ENCODE peak calls at places on chromosomes 13 and 19, in nine cellular contexts. N, W, I, G, S, Y, X, L and R are unnamed samples.

GRCh38 chr13:98405107-98405571 is 171.8 kb downstream of the STK24 start:
- DNase-seq in N (no peak), W (no peak), I (no peak), G (no peak), S (no peak), Y (no peak), X (no peak), L (no peak), R (no peak)

GRCh38 chr19:43574424-43575155 is 737 bp downstream of the XRCC1 start:
- DNase-seq in N (no peak), W (peak), I (no peak), G (no peak), S (no peak), Y (no peak), X (no peak), L (no peak), R (no peak)

GRCh38 chr13:22569830-22570229 is 610.9 kb upstream of the SGCG start:
- DNase-seq in N (no peak), W (no peak), I (no peak), G (no peak), S (no peak), Y (no peak), X (no peak), L (no peak), R (no peak)

GRCh38 chr19:55080915-55081772 is 5.5 kb downstream of the EPS8L1 start:
- DNase-seq in N (peak), W (peak), I (peak), G (peak), S (peak), Y (peak), X (peak), L (peak), R (peak)

GRCh38 chr13:93751117-93751516 is 524.5 kb downstream of the GPC6 start:
- DNase-seq in N (no peak), W (no peak), I (no peak), G (no peak), S (no peak), Y (no peak), X (no peak), L (no peak), R (no peak)

GRCh38 chr19:28727133-28727834 is 485.7 kb downstream of the UQCRFS1 start:
- DNase-seq in N (no peak), W (no peak), I (peak), G (no peak), S (no peak), Y (no peak), X (no peak), L (peak), R (no peak)

GRCh38 chr19:33487901-33488817 is 33.4 kb downstream of the PEPD start:
- DNase-seq in N (no peak), W (no peak), I (no peak), G (no peak), S (no peak), Y (no peak), X (no peak), L (no peak), R (no peak)

GRCh38 chr19:18321729-18322091 is 1.2 kb downstream of the LSM4 start:
- DNase-seq in N (no peak), W (no peak), I (no peak), G (no peak), S (no peak), Y (no peak), X (no peak), L (no peak), R (no peak)

GRCh38 chr19:35949131-35949530 is 13.0 kb downstream of the LRFN3 start:
- DNase-seq in N (peak), W (no peak), I (no peak), G (no peak), S (no peak), Y (no peak), X (no peak), L (no peak), R (no peak)

GRCh38 chr13:101416181-101417042 is at the start of gene NALCN:
- DNase-seq in N (peak), W (no peak), I (no peak), G (no peak), S (no peak), Y (no peak), X (no peak), L (peak), R (no peak)

GRCh38 chr13:21741396-21741795 is 70.5 kb downstream of the FGF9 start:
- DNase-seq in N (no peak), W (no peak), I (no peak), G (no peak), S (no peak), Y (no peak), X (no peak), L (no peak), R (no peak)

GRCh38 chr19:39672473-39672872 is 16.8 kb downstream of the LGALS16 start:
- DNase-seq in N (no peak), W (no peak), I (no peak), G (no peak), S (no peak), Y (no peak), X (no peak), L (no peak), R (no peak)

GRCh38 chr13:106095919-106096318 is 439.5 kb downstream of the EFNB2 start:
- DNase-seq in N (no peak), W (no peak), I (no peak), G (no peak), S (no peak), Y (no peak), X (no peak), L (no peak), R (no peak)

GRCh38 chr19:13644648-13645047 is 119.7 kb upstream of the MRI1 start:
- DNase-seq in N (no peak), W (no peak), I (peak), G (no peak), S (no peak), Y (no peak), X (no peak), L (no peak), R (no peak)

GRCh38 chr13:35882722-35883497 is 248.3 kb downstream of the DCLK1 start:
- DNase-seq in N (no peak), W (no peak), I (no peak), G (no peak), S (no peak), Y (no peak), X (no peak), L (no peak), R (no peak)

GRCh38 chr19:45250832-45251451 is at the start of gene MARK4:
- DNase-seq in N (peak), W (peak), I (peak), G (peak), S (no peak), Y (peak), X (no peak), L (peak), R (no peak)

GRCh38 chr19:40663712-40664692 is 26.4 kb downstream of the NUMBL start:
- DNase-seq in N (peak), W (peak), I (peak), G (no peak), S (no peak), Y (no peak), X (no peak), L (no peak), R (no peak)

GRCh38 chr19:43651758-43652545 is 12.3 kb upstream of the CADM4 start:
- DNase-seq in N (peak), W (peak), I (peak), G (peak), S (no peak), Y (peak), X (peak), L (peak), R (peak)

GRCh38 chr13:26616126-26616525 is 58.6 kb downstream of the WASF3 start:
- DNase-seq in N (no peak), W (no peak), I (no peak), G (no peak), S (no peak), Y (no peak), X (no peak), L (no peak), R (no peak)

GRCh38 chr13:109700176-109700575 is 86.2 kb downstream of the IRS2 start:
- DNase-seq in N (no peak), W (peak), I (peak), G (peak), S (no peak), Y (peak), X (no peak), L (no peak), R (peak)

GRCh38 chr19:1151037-1151716 is 22.9 kb downstream of the SBNO2 start:
- DNase-seq in N (no peak), W (no peak), I (no peak), G (no peak), S (no peak), Y (no peak), X (no peak), L (no peak), R (no peak)

GRCh38 chr13:78881746-78882145 is 222.8 kb upstream of the OBI1 start:
- DNase-seq in N (no peak), W (no peak), I (no peak), G (no peak), S (no peak), Y (no peak), X (no peak), L (no peak), R (no peak)

GRCh38 chr19:58335630-58336029 is 8.8 kb downstream of the ZSCAN22 start:
- DNase-seq in N (no peak), W (no peak), I (no peak), G (no peak), S (no peak), Y (no peak), X (no peak), L (no peak), R (no peak)

GRCh38 chr19:58336820-58337219 is 10.0 kb downstream of the ZSCAN22 start:
- DNase-seq in N (no peak), W (no peak), I (no peak), G (no peak), S (no peak), Y (no peak), X (no peak), L (no peak), R (no peak)

GRCh38 chr19:58332697-58333096 is 5.9 kb downstream of the ZSCAN22 start:
- DNase-seq in N (no peak), W (no peak), I (no peak), G (no peak), S (no peak), Y (no peak), X (no peak), L (no peak), R (no peak)

GRCh38 chr19:58336216-58336615 is 9.4 kb downstream of the ZSCAN22 start:
- DNase-seq in N (no peak), W (no peak), I (no peak), G (no peak), S (no peak), Y (no peak), X (no peak), L (no peak), R (no peak)

DNA sequence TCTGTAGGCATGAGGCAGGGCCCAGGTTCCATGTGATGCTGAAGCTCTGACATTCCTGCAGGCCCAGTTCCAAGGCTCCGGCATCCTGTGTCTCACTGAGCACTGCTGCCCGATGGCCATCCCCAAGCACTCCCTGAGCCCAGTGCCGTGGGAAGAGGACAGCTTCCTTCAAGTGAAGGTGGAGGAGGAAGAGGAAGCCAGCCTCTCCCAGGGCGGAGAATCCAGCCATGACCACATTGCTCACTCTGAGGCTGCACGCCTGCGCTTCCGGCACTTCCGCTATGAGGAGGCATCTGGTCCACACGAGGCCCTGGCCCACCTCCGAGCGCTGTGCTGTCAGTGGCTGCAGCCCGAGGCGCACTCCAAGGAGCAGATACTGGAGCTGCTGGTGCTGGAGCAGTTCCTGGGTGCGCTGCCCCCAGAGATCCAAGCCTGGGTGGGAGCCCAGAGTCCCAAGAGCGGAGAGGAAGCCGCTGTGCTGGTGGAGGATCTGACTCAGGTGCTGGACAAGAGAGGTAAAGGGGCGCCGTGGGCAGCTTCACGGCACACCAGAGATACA is 8.0 kb downstream of the ZSCAN22 start:
- DNase-seq in N (no peak), W (no peak), I (no peak), G (no peak), S (no peak), Y (no peak), X (no peak), L (no peak), R (no peak)
- TF ChIP-seq CTCF in N (no peak), W (no peak), I (no peak), G (no peak), S (no peak), Y (no peak), X (no peak), L (no peak), R (no peak)

GRCh38 chr13:60431108-60431700 is 34.2 kb downstream of the TDRD3 start:
- DNase-seq in N (peak), W (no peak), I (peak), G (no peak), S (peak), Y (no peak), X (peak), L (no peak), R (peak)
- TF ChIP-seq EP300 in N (no peak), W (no peak), I (no peak), G (no peak), S (no peak), Y (no peak), X (no peak), L (no peak), R (no peak)

DNA sequence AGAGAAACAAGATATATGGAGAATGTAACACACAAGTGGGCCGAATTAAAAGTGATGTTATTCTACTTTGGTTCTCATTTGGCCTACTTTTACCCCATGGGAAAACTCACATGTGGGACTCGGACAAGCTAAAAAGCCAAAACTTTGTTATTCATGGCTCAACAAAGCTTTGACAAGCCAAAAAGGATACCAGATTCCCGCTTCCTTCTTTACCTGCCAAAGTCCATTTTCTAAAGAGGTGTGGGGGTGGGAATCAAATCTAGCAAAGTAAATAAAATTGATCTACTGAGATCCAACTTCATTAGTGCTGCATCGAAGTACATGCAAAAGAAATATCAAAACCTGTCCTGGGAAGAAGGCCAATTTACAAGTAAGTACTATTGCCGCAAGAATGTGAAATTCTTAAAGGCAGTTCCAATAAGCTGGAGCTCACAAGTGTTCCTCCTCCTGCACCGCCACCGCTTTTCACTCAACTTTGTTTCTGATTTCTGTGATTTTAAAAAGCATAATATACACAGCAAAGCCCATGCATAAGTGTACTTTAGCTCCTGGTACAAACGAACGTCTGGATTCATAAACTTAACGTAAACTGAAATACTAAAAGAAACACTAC is 1.1 kb downstream of the LNX2 start:
- DNase-seq in N (no peak), W (no peak), I (no peak), G (no peak), S (no peak), Y (no peak), X (peak), L (no peak), R (no peak)
- TF ChIP-seq POLR2A in N (no peak), W (no peak), I (no peak), G (no peak), S (no peak), Y (no peak), X (no peak), L (no peak), R (no peak)

GRCh38 chr13:103199380-103200088 is 133.3 kb upstream of the SLC10A2 start:
- DNase-seq in N (no peak), W (no peak), I (no peak), G (no peak), S (no peak), Y (no peak), X (no peak), L (no peak), R (no peak)
- TF ChIP-seq CTCF in N (no peak), W (no peak), I (no peak), G (no peak), S (no peak), Y (no peak), X (no peak), L (no peak), R (no peak)

GRCh38 chr13:60753641-60754040 is 356.6 kb downstream of the TDRD3 start:
- DNase-seq in N (no peak), W (no peak), I (no peak), G (no peak), S (no peak), Y (no peak), X (no peak), L (no peak), R (no peak)
- TF ChIP-seq EP300 in N (no peak), W (no peak), I (no peak), G (no peak), S (no peak), Y (no peak), X (no peak), L (no peak), R (no peak)

GRCh38 chr19:9115307-9115813 is at the start of gene OR7G1:
- DNase-seq in N (no peak), W (no peak), I (no peak), G (no peak), S (no peak), Y (no peak), X (no peak), L (no peak), R (no peak)
- TF ChIP-seq POLR2A in N (no peak), W (no peak), I (no peak), G (no peak), S (no peak), Y (no peak), X (no peak), L (no peak), R (no peak)

DNA sequence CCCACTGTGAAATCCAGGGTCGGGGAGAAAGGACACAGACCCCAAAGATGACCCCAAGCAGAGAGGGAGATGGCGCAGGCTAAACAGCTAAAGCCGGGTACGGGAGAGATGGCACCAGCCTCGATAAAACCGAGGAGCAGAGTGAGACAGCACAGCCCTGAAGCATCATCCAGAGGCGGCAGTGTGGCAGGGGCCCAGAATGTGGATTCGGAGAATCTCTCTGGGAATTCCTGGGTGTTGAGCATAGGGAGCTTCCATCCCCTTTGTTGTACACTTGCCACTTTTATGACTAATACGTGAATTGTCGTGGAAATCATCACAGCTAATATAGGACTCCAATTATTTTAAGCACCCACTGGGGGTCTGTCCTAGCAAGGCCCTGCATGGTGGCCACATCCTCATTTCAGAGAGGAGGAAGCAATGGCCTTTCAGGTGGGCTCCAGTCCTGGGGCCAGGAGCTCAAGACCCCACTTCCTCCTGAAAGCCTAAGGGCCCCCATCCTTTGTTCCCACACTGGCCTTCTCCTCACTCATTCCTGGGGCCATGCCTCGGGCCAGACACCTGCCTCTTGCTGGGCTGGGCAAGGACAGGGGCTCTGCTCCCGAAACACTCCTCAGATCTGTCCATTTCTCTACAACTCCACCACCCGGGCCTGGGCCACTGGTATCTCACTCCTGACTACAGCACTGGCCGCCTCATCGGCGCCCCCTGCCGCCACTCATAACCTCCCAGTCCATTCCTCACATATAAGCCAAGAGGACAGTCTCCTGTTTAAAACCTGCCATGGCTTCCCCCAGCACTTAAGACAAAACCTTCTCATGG is 29.3 kb upstream of the ATP1A3 start:
- DNase-seq in N (peak), W (no peak), I (peak), G (no peak), S (no peak), Y (peak), X (peak), L (peak), R (no peak)
- TF ChIP-seq CTCF in N (peak), W (no peak), I (peak), G (no peak), S (peak), Y (no peak), X (peak), L (peak), R (no peak)

GRCh38 chr19:53463263-53463662 is 4.3 kb upstream of the ZNF813 start:
- DNase-seq in N (no peak), W (peak), I (peak), G (no peak), S (no peak), Y (peak), X (no peak), L (peak), R (no peak)

GRCh38 chr19:53471916-53472315 is 4.4 kb downstream of the ZNF813 start:
- DNase-seq in N (no peak), W (no peak), I (no peak), G (no peak), S (no peak), Y (no peak), X (no peak), L (no peak), R (no peak)

GRCh38 chr19:53466726-53467125 is 807 bp upstream of the ZNF813 start:
- DNase-seq in N (no peak), W (no peak), I (no peak), G (no peak), S (no peak), Y (no peak), X (no peak), L (no peak), R (no peak)

GRCh38 chr19:53467503-53468262 is at the start of gene ZNF813:
- DNase-seq in N (peak), W (peak), I (peak), G (peak), S (peak), Y (peak), X (peak), L (peak), R (peak)

DNA sequence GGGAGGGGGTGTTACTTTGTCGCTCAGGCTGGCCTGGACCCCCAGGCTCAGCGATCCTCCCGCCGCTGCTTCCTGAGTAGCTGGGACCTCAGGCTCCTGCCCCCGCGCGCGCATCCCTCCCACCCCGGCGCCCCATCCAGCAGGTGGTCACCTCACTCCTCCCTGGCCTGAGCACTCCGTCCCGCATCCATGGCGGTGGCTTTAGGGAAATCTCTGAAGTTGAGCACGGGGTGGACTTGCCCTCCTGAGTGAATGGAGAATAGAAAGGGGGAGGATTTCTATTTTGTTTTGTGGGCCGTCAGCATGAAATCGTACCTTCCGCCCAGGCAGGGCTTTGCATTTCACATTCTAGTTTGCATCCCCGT is 413 bp upstream of the ZNF813 start:
- DNase-seq in N (no peak), W (peak), I (no peak), G (no peak), S (no peak), Y (peak), X (no peak), L (no peak), R (no peak)
- TF ChIP-seq EP300 in N (no peak), W (no peak), I (no peak), G (no peak), S (no peak), Y (no peak), X (no peak), L (no peak), R (no peak)